ENCODE peak calls at places on chromosomes 12 and 14, in nine cellular contexts. P is effector memory CD4-positive, alpha-beta T cell; M is stomach; A is right cardiac atrium; S is psoas muscle; N is AG09309; O is uterus; X is spleen; U is kidney epithelial cell. T is an unnamed sample.

GRCh38 chr14:55625481-55625880 is 45.5 kb downstream of the KTN1 start:
- DNase-seq in O (no peak), P (no peak), S (no peak), N (no peak), M (no peak), X (no peak), A (no peak), U (no peak), T (no peak)

GRCh38 chr12:12214201-12214600 is 52.6 kb downstream of the LRP6 start:
- DNase-seq in M (no peak), N (no peak), X (no peak), A (no peak), U (no peak), S (no peak), P (no peak), O (no peak), T (no peak)

GRCh38 chr14:92549096-92549852 is 35.7 kb downstream of the RIN3 start:
- DNase-seq in U (no peak), X (no peak), A (peak), O (peak), S (peak), N (no peak), P (no peak), M (no peak), T (no peak)

GRCh38 chr12:18797604-18798003 is 59.7 kb downstream of the CAPZA3 start:
- DNase-seq in A (no peak), P (no peak), X (no peak), O (no peak), M (no peak), N (no peak), S (no peak), U (no peak), T (no peak)

GRCh38 chr14:99055816-99056215 is 216.2 kb downstream of the BCL11B start:
- DNase-seq in X (no peak), U (no peak), N (no peak), P (peak), O (no peak), S (no peak), M (no peak), A (no peak), T (peak)

GRCh38 chr14:76726551-76726961 is 34.7 kb upstream of the VASH1 start:
- DNase-seq in X (peak), U (no peak), P (no peak), N (no peak), O (no peak), S (no peak), A (peak), M (no peak), T (no peak)

GRCh38 chr12:95805864-95806669 is 15.5 kb upstream of the NTN4 start:
- DNase-seq in N (peak), S (no peak), A (peak), M (no peak), X (no peak), P (peak), U (peak), O (no peak), T (no peak)

GRCh38 chr12:75837700-75838099 is 193.9 kb downstream of the PHLDA1 start:
- DNase-seq in M (no peak), P (no peak), X (no peak), N (no peak), O (no peak), A (peak), S (no peak), U (no peak), T (no peak)

GRCh38 chr12:45477526-45477925 is 252.0 kb upstream of the ARID2 start:
- DNase-seq in A (no peak), S (no peak), P (no peak), U (no peak), M (no peak), X (no peak), O (no peak), N (no peak), T (no peak)

GRCh38 chr12:22657538-22657937 is 32.6 kb downstream of the ETNK1 start:
- DNase-seq in P (no peak), O (no peak), N (no peak), M (no peak), A (no peak), S (no peak), U (peak), X (no peak), T (no peak)

GRCh38 chr12:79008591-79008990 is 144.0 kb downstream of the SYT1 start:
- DNase-seq in U (no peak), O (no peak), A (no peak), N (no peak), S (no peak), P (no peak), M (no peak), X (no peak), T (no peak)

GRCh38 chr14:50773632-50774541 is 57.1 kb downstream of the NIN start:
- DNase-seq in P (no peak), N (no peak), A (no peak), M (peak), O (no peak), X (no peak), S (peak), U (no peak), T (peak)

GRCh38 chr14:63678538-63678937 is 36.9 kb upstream of the WDR89 start:
- DNase-seq in N (no peak), P (no peak), O (no peak), X (no peak), A (no peak), U (no peak), M (no peak), S (no peak), T (no peak)

GRCh38 chr14:37202812-37203211 is 5.1 kb downstream of the MIPOL1 start:
- DNase-seq in M (no peak), P (no peak), N (no peak), X (no peak), O (no peak), A (no peak), S (no peak), U (no peak), T (no peak)

GRCh38 chr14:91031668-91032067 is 28.8 kb downstream of the RPS6KA5 start:
- DNase-seq in O (no peak), S (no peak), A (no peak), M (no peak), N (no peak), X (no peak), U (no peak), P (no peak), T (no peak)

GRCh38 chr12:53427905-53428594 is 4.4 kb downstream of the AMHR2 start:
- DNase-seq in S (no peak), M (no peak), P (no peak), X (peak), A (no peak), O (no peak), U (peak), N (peak), T (no peak)

GRCh38 chr14:100560999-100561398 is 26.2 kb downstream of the BEGAIN start:
- DNase-seq in U (no peak), X (no peak), S (no peak), N (no peak), P (no peak), A (no peak), O (no peak), M (no peak), T (no peak)

GRCh38 chr14:23452237-23452636 is 16.8 kb upstream of the MYH7 start:
- DNase-seq in M (no peak), A (no peak), O (no peak), P (no peak), N (no peak), S (no peak), X (no peak), U (no peak), T (no peak)

GRCh38 chr12:132384916-132385315 is 55.5 kb upstream of the GALNT9 start:
- DNase-seq in S (no peak), O (no peak), X (peak), P (no peak), M (no peak), U (no peak), N (no peak), A (peak), T (no peak)

GRCh38 chr14:56817396-56817921 is 7.2 kb upstream of the OTX2 start:
- DNase-seq in O (no peak), A (no peak), S (no peak), X (no peak), P (no peak), N (no peak), M (no peak), U (no peak), T (no peak)

GRCh38 chr12:71548906-71549305 is 109.3 kb downstream of the LGR5 start:
- DNase-seq in A (no peak), X (no peak), M (no peak), U (no peak), N (no peak), P (no peak), S (no peak), O (no peak), T (no peak)

GRCh38 chr12:105977256-105978051 is 161.3 kb downstream of the NUAK1 start:
- DNase-seq in X (no peak), S (no peak), N (no peak), M (no peak), A (no peak), P (no peak), O (no peak), U (peak), T (no peak)

GRCh38 chr12:57233357-57234232 is 4.1 kb downstream of the SHMT2 start:
- DNase-seq in M (no peak), U (no peak), A (no peak), X (peak), N (no peak), P (no peak), O (no peak), S (peak), T (no peak)

GRCh38 chr12:19833775-19834501 is 394.6 kb downstream of the AEBP2 start:
- DNase-seq in P (no peak), S (no peak), A (no peak), X (no peak), O (no peak), M (no peak), U (no peak), N (peak), T (no peak)

GRCh38 chr12:112008918-112009317 is 4.0 kb downstream of the TMEM116 start:
- DNase-seq in S (no peak), M (no peak), X (no peak), N (no peak), O (no peak), U (no peak), P (no peak), A (no peak), T (no peak)

GRCh38 chr12:85157023-85157626 is 121.0 kb downstream of the LRRIQ1 start:
- DNase-seq in N (no peak), M (no peak), A (no peak), S (no peak), O (no peak), P (no peak), U (no peak), X (no peak), T (no peak)

GRCh38 chr12:130286041-130286440 is 51.6 kb upstream of the PIWIL1 start:
- DNase-seq in S (no peak), M (no peak), X (no peak), U (no peak), N (no peak), O (no peak), A (no peak), P (no peak), T (no peak)

GRCh38 chr14:91509083-91509877 is 830 bp downstream of the PPP4R3A start:
- DNase-seq in N (no peak), A (peak), X (peak), U (no peak), O (no peak), S (peak), M (peak), P (peak), T (peak)

GRCh38 chr12:68784015-68784414 is 24.0 kb upstream of the MDM2 start:
- DNase-seq in X (no peak), N (no peak), P (no peak), A (no peak), M (no peak), O (no peak), U (no peak), S (no peak), T (no peak)

GRCh38 chr14:66008631-66009030 is 477.5 kb upstream of the CCDC196 start:
- DNase-seq in M (no peak), A (no peak), X (no peak), U (no peak), O (no peak), N (no peak), S (no peak), P (no peak), T (no peak)

DNA sequence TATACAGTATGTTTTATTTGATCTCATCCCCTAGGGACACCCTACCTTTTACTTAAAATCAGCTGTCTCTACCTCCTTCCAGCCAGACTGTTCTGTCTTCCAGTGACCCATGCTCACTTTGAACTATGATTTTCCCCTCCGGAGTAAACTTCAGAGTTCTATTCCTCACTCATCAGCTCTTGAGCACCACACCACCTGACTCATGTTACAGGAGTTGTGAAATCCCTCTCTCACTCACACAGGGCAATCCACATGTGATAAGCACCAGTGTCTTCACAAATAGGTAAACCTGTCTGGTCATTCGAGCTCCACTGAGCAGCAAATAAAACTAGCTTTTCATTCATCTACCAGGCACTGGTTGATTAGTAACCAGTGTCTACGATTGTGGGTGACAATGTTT is 177.3 kb upstream of the BMP4 start:
- DNase-seq in X (no peak), M (no peak), N (no peak), S (no peak), U (peak), P (no peak), A (no peak), O (no peak), T (no peak)
- H3K4me3 ChIP-seq in X (no peak), M (no peak), N (no peak), S (no peak), U (no peak), P (no peak), A (no peak), O (no peak), T (no peak)

GRCh38 chr12:29563636-29564035 is 66.2 kb upstream of the OVCH1 start:
- DNase-seq in U (no peak), S (no peak), X (no peak), O (no peak), P (no peak), A (no peak), N (no peak), M (no peak), T (no peak)
- H3K4me3 ChIP-seq in U (no peak), S (no peak), X (no peak), O (no peak), P (no peak), A (no peak), N (no peak), M (peak), T (no peak)

GRCh38 chr12:50050119-50050385 is 7.3 kb upstream of the ASIC1 start:
- DNase-seq in S (no peak), O (no peak), M (no peak), P (no peak), N (no peak), X (no peak), A (no peak), U (no peak), T (no peak)
- H3K4me3 ChIP-seq in S (no peak), O (no peak), M (peak), P (no peak), N (no peak), X (no peak), A (peak), U (no peak), T (no peak)

DNA sequence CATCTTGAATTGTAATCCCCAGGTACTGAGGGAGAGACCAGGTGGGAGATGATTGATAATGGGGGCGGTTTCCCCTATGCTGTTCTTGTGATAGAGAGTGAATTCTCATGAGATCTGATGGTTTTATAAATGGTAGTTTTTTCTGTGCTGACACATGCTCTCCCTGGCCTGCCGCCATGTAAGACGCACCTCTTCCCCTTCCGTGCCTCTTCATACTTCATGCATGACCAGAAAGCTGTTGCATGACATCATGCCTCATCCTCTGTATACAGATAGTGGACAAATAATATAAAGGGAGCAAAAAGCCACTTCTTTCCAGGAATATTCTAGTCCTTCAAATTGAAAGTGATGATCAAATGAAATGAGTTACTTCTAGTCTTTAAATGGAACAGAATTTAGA is 47.2 kb upstream of the LRIG3 start:
- DNase-seq in S (no peak), O (no peak), A (no peak), X (no peak), M (no peak), U (no peak), P (no peak), N (no peak), T (no peak)
- H3K4me3 ChIP-seq in S (no peak), O (no peak), A (no peak), X (no peak), M (no peak), U (no peak), P (no peak), N (no peak), T (no peak)

DNA sequence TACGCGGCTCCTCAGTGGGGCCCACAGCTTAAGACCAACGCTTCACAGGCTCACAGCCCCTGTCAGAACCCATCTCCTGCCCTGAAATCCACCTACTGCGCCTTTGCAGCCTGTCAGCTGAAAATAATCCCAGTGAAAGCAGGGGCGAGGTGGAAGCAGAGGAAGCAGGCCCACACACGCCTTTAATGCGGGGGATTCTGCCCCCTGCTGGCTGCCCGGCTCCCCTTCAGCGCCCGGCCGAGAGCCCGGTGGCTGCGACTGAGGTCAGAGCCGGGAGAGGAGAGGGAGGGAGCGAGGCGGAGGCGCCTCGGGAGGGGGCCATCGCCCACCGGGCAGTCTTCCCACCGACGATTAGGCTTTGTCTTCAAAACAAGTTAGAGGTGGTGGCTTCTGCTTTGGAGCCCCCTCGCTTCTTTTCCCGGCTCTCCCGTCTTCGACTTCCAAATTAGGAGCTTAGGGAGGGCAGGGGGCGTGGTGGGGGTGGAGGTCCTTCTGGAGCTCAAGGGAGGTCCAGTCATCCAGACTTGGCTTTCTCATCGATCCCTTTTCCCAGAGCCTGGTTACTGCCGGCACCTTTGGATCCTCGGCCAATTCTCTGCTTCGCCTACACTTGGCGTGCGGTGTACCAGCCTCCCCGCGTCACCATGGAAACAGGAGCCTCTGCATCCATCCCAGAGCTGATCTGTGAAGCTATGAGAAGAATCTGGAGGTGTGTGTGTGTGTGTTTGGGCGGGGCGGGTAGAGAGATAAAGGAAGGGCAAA is 25.2 kb upstream of the RND1 start:
- DNase-seq in U (no peak), N (no peak), S (peak), A (peak), O (peak), P (peak), X (peak), M (peak), T (peak)
- H3K4me3 ChIP-seq in U (peak), N (peak), S (peak), A (peak), O (no peak), P (peak), X (no peak), M (peak), T (no peak)

GRCh38 chr14:21539154-21539940 is 13.2 kb upstream of the SALL2 start:
- DNase-seq in S (no peak), P (no peak), O (no peak), M (no peak), X (no peak), A (no peak), U (no peak), N (no peak), T (no peak)
- H3K4me3 ChIP-seq in S (no peak), P (no peak), O (no peak), M (no peak), X (no peak), A (no peak), U (no peak), N (no peak), T (no peak)

GRCh38 chr14:103141117-103141796 is 18.0 kb downstream of the TNFAIP2 start:
- DNase-seq in U (no peak), N (no peak), P (no peak), S (no peak), M (peak), X (no peak), A (peak), O (no peak), T (peak)

GRCh38 chr14:103140316-103141109 is 17.3 kb downstream of the TNFAIP2 start:
- DNase-seq in O (no peak), U (peak), A (peak), S (no peak), P (no peak), M (no peak), N (no peak), X (no peak), T (no peak)

GRCh38 chr14:103137721-103138482 is 14.6 kb downstream of the TNFAIP2 start:
- DNase-seq in S (no peak), M (no peak), O (no peak), P (no peak), U (no peak), A (peak), N (no peak), X (no peak), T (no peak)

GRCh38 chr14:103138483-103139370 is 15.5 kb downstream of the TNFAIP2 start:
- DNase-seq in U (no peak), S (no peak), P (no peak), N (no peak), O (no peak), M (no peak), X (no peak), A (peak), T (no peak)

GRCh38 chr14:103139371-103140016 is 16.2 kb downstream of the TNFAIP2 start:
- DNase-seq in S (no peak), M (no peak), U (no peak), P (no peak), X (no peak), N (no peak), A (peak), O (no peak), T (no peak)
- H3K4me3 ChIP-seq in S (peak), M (no peak), U (no peak), P (no peak), X (no peak), N (no peak), A (no peak), O (no peak), T (no peak)

GRCh38 chr14:102235275-102235897 is 69.6 kb downstream of the MOK start:
- DNase-seq in S (peak), M (peak), A (peak), O (peak), U (peak), N (peak), X (peak), P (peak), T (peak)
- H3K4me3 ChIP-seq in S (peak), M (peak), A (peak), O (peak), U (no peak), N (no peak), X (no peak), P (no peak), T (no peak)